ENCODE peak calls at places on chromosomes 1 and 21, in eight cellular contexts. X, F, Z, E, S, A, R and B are unnamed samples.

GRCh38 chr1:245512980-245513578 is 358.3 kb downstream of the KIF26B start:
- DNase-seq in F (peak; percentile 59), X (no peak), A (no peak), E (peak; percentile 34), S (no peak), R (no peak), Z (no peak), B (peak; percentile 6)

GRCh38 chr21:25722631-25723030 is 12.1 kb downstream of the ATP5PF start:
- DNase-seq in A (no peak), S (no peak), Z (no peak), X (no peak), R (no peak), F (no peak), E (no peak), B (no peak)

GRCh38 chr1:89953929-89954328 is 41.0 kb upstream of the ZNF326 start:
- DNase-seq in Z (no peak), E (no peak), R (no peak), X (no peak), S (no peak), A (peak; percentile 80), F (no peak), B (peak; percentile 12)

GRCh38 chr1:245810181-245810727 is 655.5 kb downstream of the KIF26B start:
- DNase-seq in X (no peak), R (no peak), F (no peak), Z (no peak), S (no peak), A (peak; percentile 21), E (peak; percentile 34), B (no peak)

GRCh38 chr1:28343405-28343804 is 14.6 kb downstream of the MED18 start:
- DNase-seq in R (no peak), E (peak; percentile 79), Z (no peak), F (no peak), X (no peak), S (no peak), A (peak; percentile 51), B (no peak)

GRCh38 chr1:181508486-181509165 is 25.3 kb downstream of the CACNA1E start:
- DNase-seq in Z (no peak), X (no peak), S (no peak), E (peak; percentile 57), F (no peak), A (no peak), R (no peak), B (peak; percentile 28)

GRCh38 chr1:203252678-203253077 is 23.2 kb upstream of the CHIT1 start:
- DNase-seq in R (no peak), A (no peak), S (no peak), F (no peak), Z (no peak), X (no peak), E (no peak), B (no peak)

GRCh38 chr1:183330335-183330734 is 87.8 kb downstream of the NMNAT2 start:
- DNase-seq in F (no peak), A (no peak), Z (no peak), X (no peak), R (no peak), S (no peak), E (no peak), B (no peak)

GRCh38 chr1:168110896-168111545 is 25.7 kb downstream of the GPR161 start:
- DNase-seq in Z (peak; percentile 12), F (peak; percentile 2), A (no peak), E (no peak), S (peak; percentile 17), X (no peak), R (no peak), B (no peak)

GRCh38 chr1:162367073-162367472 is 9.6 kb downstream of the SPATA46 start:
- DNase-seq in F (no peak), X (no peak), E (no peak), A (no peak), S (no peak), R (no peak), Z (no peak), B (no peak)

GRCh38 chr1:8202182-8202905 is 115.6 kb upstream of the SLC45A1 start:
- DNase-seq in S (no peak), A (no peak), R (peak; percentile 59), Z (peak; percentile 77), X (peak; percentile 59), E (peak; percentile 95), F (peak; percentile 74), B (peak; percentile 72)

GRCh38 chr1:36322085-36322785 is 1.2 kb downstream of the EVA1B start:
- DNase-seq in S (no peak), Z (no peak), A (no peak), F (no peak), X (no peak), R (no peak), E (no peak), B (no peak)

GRCh38 chr1:39835935-39836594 is 47.2 kb downstream of the TRIT1 start:
- DNase-seq in Z (no peak), E (no peak), A (no peak), F (no peak), S (no peak), R (no peak), X (no peak), B (no peak)

GRCh38 chr1:7436056-7437005 is 334.8 kb upstream of the VAMP3 start:
- DNase-seq in S (no peak), A (no peak), E (no peak), X (no peak), Z (no peak), R (no peak), F (no peak), B (no peak)

GRCh38 chr1:236143104-236143948 is 987 bp downstream of the GPR137B start:
- DNase-seq in E (peak; percentile 57), Z (no peak), A (no peak), X (no peak), R (no peak), S (no peak), F (no peak), B (peak; percentile 20)

GRCh38 chr1:61207416-61207815 is 125.1 kb downstream of the NFIA start:
- DNase-seq in F (no peak), A (no peak), Z (no peak), E (no peak), S (no peak), R (no peak), X (no peak), B (no peak)

GRCh38 chr21:42552407-42553336 is 39.0 kb downstream of the SLC37A1 start:
- DNase-seq in A (no peak), E (no peak), S (no peak), Z (no peak), R (no peak), X (no peak), F (no peak), B (no peak)

GRCh38 chr1:213327318-213327667 is 276.3 kb downstream of the RPS6KC1 start:
- DNase-seq in Z (no peak), R (no peak), S (no peak), A (peak; percentile 92), F (peak; percentile 68), E (peak; percentile 93), X (no peak), B (peak; percentile 57)

DNA sequence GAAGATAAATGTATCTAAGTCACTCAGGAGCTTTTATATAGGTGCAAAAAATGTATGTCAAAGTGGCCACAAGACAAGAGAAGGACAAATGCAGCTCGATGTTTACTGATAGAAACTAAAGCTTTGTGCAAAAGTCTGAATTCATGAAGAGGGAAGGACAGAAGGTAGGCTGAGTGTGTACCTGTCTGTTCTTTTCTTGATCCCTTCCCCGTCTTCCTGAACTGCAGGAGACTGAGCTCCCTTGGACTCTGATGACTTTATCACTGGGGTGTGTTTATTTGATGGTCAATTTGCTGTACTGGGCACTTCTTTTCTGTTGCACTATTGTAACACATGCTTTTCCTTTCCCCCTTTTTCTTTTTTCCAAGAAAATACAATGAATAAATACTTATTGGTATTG is 25.4 kb downstream of the ITGB3BP start:
- DNase-seq in E (no peak), Z (no peak), S (no peak), R (no peak), F (no peak), A (no peak), X (no peak), B (no peak)
- H3K36me3 ChIP-seq in E (no peaks in the 10 kb centered on the region), Z (no peaks in the 10 kb centered on the region), S (peaks cover 3% of the 10 kb centered on the region), R (no peaks in the 10 kb centered on the region), F (no peaks in the 10 kb centered on the region), A (peaks cover 7% of the 10 kb centered on the region), X (no peaks in the 10 kb centered on the region), B (peaks cover 7% of the 10 kb centered on the region)

DNA sequence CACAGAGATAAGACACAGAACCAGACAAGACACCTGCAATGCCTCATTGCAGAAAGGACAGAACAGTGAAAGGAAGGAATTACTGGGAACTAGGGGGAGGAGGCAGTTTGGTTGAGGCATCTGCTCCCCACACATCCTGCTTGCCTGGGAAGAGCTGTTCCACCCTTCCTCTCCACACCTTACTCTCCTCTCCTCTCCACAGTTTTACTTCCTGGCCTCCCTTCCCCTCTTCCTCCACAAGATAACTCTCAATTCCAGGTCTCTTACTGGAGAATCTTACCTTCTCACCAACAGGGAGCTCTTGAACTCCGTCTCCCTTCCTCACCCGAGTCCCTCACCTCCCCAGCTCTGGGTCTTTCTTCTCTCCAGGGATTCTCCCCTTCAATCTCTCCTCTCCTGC is 2.1 kb downstream of the ELOVL1 start:
- DNase-seq in A (no peak), Z (no peak), S (no peak), R (no peak), E (no peak), X (no peak), F (no peak), B (no peak)
- H3K4me3 ChIP-seq in A (no peak overlapping the region), Z (peak overlapping the region; percentile 98), S (no peak overlapping the region), R (no peak overlapping the region), E (peak overlapping the region; percentile 14), X (no peak overlapping the region), F (no peak overlapping the region), B (no peak overlapping the region)

DNA sequence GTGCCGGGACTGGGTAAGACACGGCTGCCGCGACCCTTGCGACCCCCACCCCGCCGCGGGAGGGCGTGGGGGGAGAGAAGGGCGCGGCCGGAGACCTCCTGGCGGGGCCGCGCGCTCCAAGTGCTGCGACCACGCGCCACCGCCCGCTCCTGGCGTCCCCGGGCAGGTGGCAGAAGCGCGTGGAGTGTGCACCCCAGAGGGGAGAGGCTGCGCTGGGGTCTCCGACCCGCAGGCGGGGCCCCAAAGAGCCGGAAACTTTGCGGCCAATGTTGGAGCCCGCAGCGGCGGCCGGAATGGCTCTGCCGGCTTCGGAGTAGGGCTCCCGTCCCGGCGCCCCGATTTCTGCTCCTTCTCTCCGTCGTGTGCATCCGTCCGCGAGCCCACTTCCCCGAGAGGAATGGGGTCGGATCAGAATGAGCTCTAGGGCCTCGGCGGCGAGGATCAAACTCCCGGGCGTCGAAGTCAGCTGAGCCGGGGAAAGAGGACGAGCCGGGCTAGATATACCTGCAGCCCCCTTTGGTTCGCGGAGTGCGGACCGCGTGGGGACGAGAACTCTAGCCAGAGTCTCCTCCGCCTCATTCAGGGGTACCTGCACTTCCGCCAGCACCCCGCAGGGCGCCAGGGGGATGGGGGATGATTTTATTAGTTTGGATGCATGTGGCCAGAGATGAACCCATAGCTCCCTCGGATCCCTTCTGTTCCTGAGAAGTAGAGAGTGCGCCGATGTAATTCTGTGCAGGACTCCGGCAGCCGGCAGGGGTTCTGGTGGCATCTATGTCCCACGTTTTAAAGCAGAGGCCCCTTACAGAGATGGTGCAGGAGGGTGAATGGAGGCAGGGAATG is 751 bp downstream of the STUM start:
- DNase-seq in S (peak; percentile 3), A (no peak), X (no peak), Z (no peak), E (no peak), R (no peak), F (no peak), B (no peak)
- H3K27me3 ChIP-seq in S (peaks cover 31% of the 10 kb centered on the region), A (peaks cover 70% of the 10 kb centered on the region), X (no peaks in the 10 kb centered on the region), Z (peaks cover 3% of the 10 kb centered on the region), E (peaks cover 34% of the 10 kb centered on the region), R (peaks cover 5% of the 10 kb centered on the region), F (peaks cover 16% of the 10 kb centered on the region), B (peaks cover 23% of the 10 kb centered on the region)

DNA sequence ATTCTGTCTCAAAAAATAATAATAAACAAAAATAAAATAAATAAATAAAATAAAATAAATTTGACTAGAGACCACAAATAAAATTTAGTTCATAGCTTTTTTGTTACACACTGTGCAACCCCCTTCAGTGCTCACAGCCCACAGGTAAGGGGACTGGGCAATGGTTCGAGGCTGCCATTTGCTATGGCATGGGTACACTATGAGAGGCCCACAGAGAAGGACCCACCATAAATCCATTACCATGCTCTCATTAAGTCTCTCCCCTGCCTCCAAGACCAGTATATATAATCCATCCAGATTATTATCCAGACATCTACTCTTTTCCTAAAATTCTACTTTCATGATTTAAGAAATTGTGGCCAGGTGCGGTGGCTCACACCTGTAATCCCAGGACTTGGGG is 8.7 kb upstream of the RIT1 start:
- DNase-seq in Z (no peak), S (no peak), A (no peak), E (no peak), F (no peak), X (no peak), R (no peak), B (no peak)
- H3K36me3 ChIP-seq in Z (peaks cover 80% of the 10 kb centered on the region), S (peaks cover 98% of the 10 kb centered on the region), A (peaks cover 96% of the 10 kb centered on the region), E (peaks cover 15% of the 10 kb centered on the region), F (peaks cover 98% of the 10 kb centered on the region), X (peaks cover 80% of the 10 kb centered on the region), R (peaks cover 99% of the 10 kb centered on the region), B (peaks cover 96% of the 10 kb centered on the region)